ENCODE peak calls at places on chromosomes 4 and X, in ten cellular contexts. One of them, this sample, is unnamed.

GRCh38 chrX:19680580-19680979 is 165.3 kb upstream of the MAP3K15 start:
- DNase-seq in AG08395: no peak
- DNase-seq in K562: no peak
- DNase-seq in activated T-cell treated with anti-CD3 and anti-CD28 coated beads, Interleukin-2, amount 50 U/mL, for 72 hours: no peak
- DNase-seq in A549: no peak
- DNase-seq in HCEC 1CT: no peak
- DNase-seq in right lobe of liver: no peak
- DNase-seq in hypothalamus: no peak
- DNase-seq in NCI-H1092 treated with DMSO at 0.1 percent for 48 hours: no peak
- DNase-seq in T-helper 2 cell: no peak
- DNase-seq in this sample: no peak

GRCh38 chr4:153185453-153185852 is 18.8 kb upstream of the TRIM2 start:
- DNase-seq in HCEC 1CT: no peak
- DNase-seq in T-helper 2 cell: no peak
- DNase-seq in A549: no peak
- DNase-seq in right lobe of liver: no peak
- DNase-seq in NCI-H1092 treated with DMSO at 0.1 percent for 48 hours: no peak
- DNase-seq in hypothalamus: no peak
- DNase-seq in AG08395: no peak
- DNase-seq in activated T-cell treated with anti-CD3 and anti-CD28 coated beads, Interleukin-2, amount 50 U/mL, for 72 hours: no peak
- DNase-seq in K562: no peak
- DNase-seq in this sample: no peak

GRCh38 chr4:185210102-185210981 is 944 bp downstream of the SNX25 start:
- DNase-seq in AG08395: peak
- DNase-seq in activated T-cell treated with anti-CD3 and anti-CD28 coated beads, Interleukin-2, amount 50 U/mL, for 72 hours: peak
- DNase-seq in K562: peak
- DNase-seq in hypothalamus: peak
- DNase-seq in A549: no peak
- DNase-seq in right lobe of liver: peak
- DNase-seq in HCEC 1CT: peak
- DNase-seq in T-helper 2 cell: peak
- DNase-seq in NCI-H1092 treated with DMSO at 0.1 percent for 48 hours: peak
- DNase-seq in this sample: peak

GRCh38 chr4:87068591-87069021 is 133.8 kb downstream of the AFF1 start:
- DNase-seq in hypothalamus: no peak
- DNase-seq in right lobe of liver: no peak
- DNase-seq in K562: no peak
- DNase-seq in AG08395: no peak
- DNase-seq in A549: no peak
- DNase-seq in T-helper 2 cell: no peak
- DNase-seq in NCI-H1092 treated with DMSO at 0.1 percent for 48 hours: peak
- DNase-seq in HCEC 1CT: no peak
- DNase-seq in activated T-cell treated with anti-CD3 and anti-CD28 coated beads, Interleukin-2, amount 50 U/mL, for 72 hours: no peak
- DNase-seq in this sample: no peak

GRCh38 chr4:14844059-14844458 is 158.2 kb upstream of the CPEB2 start:
- DNase-seq in activated T-cell treated with anti-CD3 and anti-CD28 coated beads, Interleukin-2, amount 50 U/mL, for 72 hours: no peak
- DNase-seq in right lobe of liver: no peak
- DNase-seq in HCEC 1CT: no peak
- DNase-seq in NCI-H1092 treated with DMSO at 0.1 percent for 48 hours: no peak
- DNase-seq in K562: no peak
- DNase-seq in AG08395: no peak
- DNase-seq in hypothalamus: no peak
- DNase-seq in A549: no peak
- DNase-seq in T-helper 2 cell: no peak
- DNase-seq in this sample: no peak

GRCh38 chr4:77697860-77698599 is 92.4 kb downstream of the CXCL13 start:
- DNase-seq in activated T-cell treated with anti-CD3 and anti-CD28 coated beads, Interleukin-2, amount 50 U/mL, for 72 hours: no peak
- DNase-seq in hypothalamus: no peak
- DNase-seq in AG08395: peak
- DNase-seq in K562: no peak
- DNase-seq in HCEC 1CT: peak
- DNase-seq in NCI-H1092 treated with DMSO at 0.1 percent for 48 hours: peak
- DNase-seq in A549: peak
- DNase-seq in T-helper 2 cell: no peak
- DNase-seq in right lobe of liver: peak
- DNase-seq in this sample: no peak

GRCh38 chr4:184568770-184569169 is 80.5 kb downstream of the CASP3 start:
- DNase-seq in HCEC 1CT: no peak
- DNase-seq in right lobe of liver: no peak
- DNase-seq in A549: no peak
- DNase-seq in K562: no peak
- DNase-seq in hypothalamus: no peak
- DNase-seq in AG08395: no peak
- DNase-seq in T-helper 2 cell: no peak
- DNase-seq in activated T-cell treated with anti-CD3 and anti-CD28 coated beads, Interleukin-2, amount 50 U/mL, for 72 hours: no peak
- DNase-seq in NCI-H1092 treated with DMSO at 0.1 percent for 48 hours: no peak
- DNase-seq in this sample: no peak

GRCh38 chrX:40938418-40938817 is 146.8 kb upstream of the USP9X start:
- DNase-seq in T-helper 2 cell: no peak
- DNase-seq in hypothalamus: no peak
- DNase-seq in right lobe of liver: no peak
- DNase-seq in AG08395: no peak
- DNase-seq in activated T-cell treated with anti-CD3 and anti-CD28 coated beads, Interleukin-2, amount 50 U/mL, for 72 hours: no peak
- DNase-seq in A549: no peak
- DNase-seq in NCI-H1092 treated with DMSO at 0.1 percent for 48 hours: no peak
- DNase-seq in K562: no peak
- DNase-seq in HCEC 1CT: peak
- DNase-seq in this sample: no peak

GRCh38 chr4:184805462-184806245 is 20.1 kb downstream of the ACSL1 start:
- DNase-seq in activated T-cell treated with anti-CD3 and anti-CD28 coated beads, Interleukin-2, amount 50 U/mL, for 72 hours: no peak
- DNase-seq in hypothalamus: peak
- DNase-seq in A549: no peak
- DNase-seq in HCEC 1CT: no peak
- DNase-seq in K562: no peak
- DNase-seq in AG08395: no peak
- DNase-seq in T-helper 2 cell: no peak
- DNase-seq in right lobe of liver: peak
- DNase-seq in NCI-H1092 treated with DMSO at 0.1 percent for 48 hours: no peak
- DNase-seq in this sample: peak

GRCh38 chr4:8820178-8821102 is 51.2 kb downstream of the HMX1 start:
- DNase-seq in T-helper 2 cell: no peak
- DNase-seq in K562: no peak
- DNase-seq in activated T-cell treated with anti-CD3 and anti-CD28 coated beads, Interleukin-2, amount 50 U/mL, for 72 hours: no peak
- DNase-seq in A549: no peak
- DNase-seq in NCI-H1092 treated with DMSO at 0.1 percent for 48 hours: no peak
- DNase-seq in right lobe of liver: peak
- DNase-seq in AG08395: no peak
- DNase-seq in hypothalamus: no peak
- DNase-seq in HCEC 1CT: no peak
- DNase-seq in this sample: no peak

GRCh38 chr4:94722748-94723147 is 35.0 kb upstream of the BMPR1B start:
- DNase-seq in hypothalamus: no peak
- DNase-seq in HCEC 1CT: no peak
- DNase-seq in K562: no peak
- DNase-seq in A549: no peak
- DNase-seq in T-helper 2 cell: no peak
- DNase-seq in NCI-H1092 treated with DMSO at 0.1 percent for 48 hours: no peak
- DNase-seq in AG08395: no peak
- DNase-seq in right lobe of liver: no peak
- DNase-seq in activated T-cell treated with anti-CD3 and anti-CD28 coated beads, Interleukin-2, amount 50 U/mL, for 72 hours: no peak
- DNase-seq in this sample: no peak

GRCh38 chrX:9456250-9457074 is 8.4 kb upstream of the TBL1X start:
- DNase-seq in K562: no peak
- DNase-seq in HCEC 1CT: no peak
- DNase-seq in activated T-cell treated with anti-CD3 and anti-CD28 coated beads, Interleukin-2, amount 50 U/mL, for 72 hours: peak
- DNase-seq in hypothalamus: no peak
- DNase-seq in AG08395: no peak
- DNase-seq in T-helper 2 cell: no peak
- DNase-seq in NCI-H1092 treated with DMSO at 0.1 percent for 48 hours: no peak
- DNase-seq in A549: no peak
- DNase-seq in right lobe of liver: no peak
- DNase-seq in this sample: no peak

GRCh38 chrX:102659790-102660757 is 8.8 kb downstream of the GPRASP1 start:
- DNase-seq in A549: peak
- DNase-seq in T-helper 2 cell: peak
- DNase-seq in right lobe of liver: peak
- DNase-seq in hypothalamus: peak
- DNase-seq in K562: peak
- DNase-seq in HCEC 1CT: peak
- DNase-seq in NCI-H1092 treated with DMSO at 0.1 percent for 48 hours: peak
- DNase-seq in AG08395: peak
- DNase-seq in activated T-cell treated with anti-CD3 and anti-CD28 coated beads, Interleukin-2, amount 50 U/mL, for 72 hours: peak
- DNase-seq in this sample: peak

GRCh38 chrX:18490816-18491215 is 65.4 kb downstream of the CDKL5 start:
- DNase-seq in NCI-H1092 treated with DMSO at 0.1 percent for 48 hours: no peak
- DNase-seq in right lobe of liver: no peak
- DNase-seq in T-helper 2 cell: no peak
- DNase-seq in K562: no peak
- DNase-seq in hypothalamus: no peak
- DNase-seq in AG08395: no peak
- DNase-seq in A549: no peak
- DNase-seq in activated T-cell treated with anti-CD3 and anti-CD28 coated beads, Interleukin-2, amount 50 U/mL, for 72 hours: no peak
- DNase-seq in HCEC 1CT: no peak
- DNase-seq in this sample: no peak

GRCh38 chr4:8272472-8273428 is 3.2 kb downstream of the HTRA3 start:
- DNase-seq in NCI-H1092 treated with DMSO at 0.1 percent for 48 hours: no peak
- DNase-seq in T-helper 2 cell: no peak
- DNase-seq in K562: no peak
- DNase-seq in hypothalamus: no peak
- DNase-seq in right lobe of liver: no peak
- DNase-seq in AG08395: peak
- DNase-seq in A549: no peak
- DNase-seq in HCEC 1CT: no peak
- DNase-seq in activated T-cell treated with anti-CD3 and anti-CD28 coated beads, Interleukin-2, amount 50 U/mL, for 72 hours: no peak
- DNase-seq in this sample: peak

This sample was measured in pancreas.